ENCODE peak calls at places on chromosomes 5 and 9, in four cellular contexts. E is NCI-H187 treated with DMSO at 0.1 percent for 48 hours; T is T follicular helper cell; O is stimulated activated CD4-positive, alpha-beta T cell treated with anti-CD3 and anti-CD28 coated beads, TNF-alpha, amount 100 ng/mL, for 1 hour. R is an unnamed sample.

GRCh38 chr9:114033397-114034103 is 44.5 kb downstream of the AMBP start:
- DNase-seq in E (no peak), T (no peak), O (no peak), R (peak)

GRCh38 chr5:144742376-144742775 is 571.7 kb downstream of the KCTD16 start:
- DNase-seq in E (peak), T (no peak), O (no peak), R (no peak)

GRCh38 chr9:79768199-79768598 is 196.4 kb downstream of the TLE4 start:
- DNase-seq in E (no peak), T (no peak), O (no peak), R (no peak)

GRCh38 chr9:35748239-35748857 is 680 bp downstream of the GBA2 start:
- DNase-seq in E (no peak), T (no peak), O (no peak), R (no peak)

GRCh38 chr5:669111-669841 is 23.9 kb downstream of the TPPP start:
- DNase-seq in E (no peak), T (no peak), O (no peak), R (no peak)

GRCh38 chr5:143110591-143110990 is 292.9 kb downstream of the NR3C1 start:
- DNase-seq in E (no peak), T (no peak), O (no peak), R (no peak)

GRCh38 chr5:2156358-2157059 is 273.8 kb upstream of the IRX4 start:
- DNase-seq in E (peak), T (no peak), O (no peak), R (no peak)

GRCh38 chr9:36148652-36149051 is 12.1 kb downstream of the GLIPR2 start:
- DNase-seq in E (no peak), T (peak), O (peak), R (no peak)

GRCh38 chr9:107870927-107871720 is 381.6 kb upstream of the KLF4 start:
- DNase-seq in E (no peak), T (no peak), O (no peak), R (no peak)

GRCh38 chr5:63170496-63170895 is 591.9 kb downstream of the LRRC70 start:
- DNase-seq in E (no peak), T (no peak), O (no peak), R (no peak)

GRCh38 chr9:81213456-81213855 is 475.9 kb downstream of the TLE1 start:
- DNase-seq in E (no peak), T (no peak), O (no peak), R (no peak)

GRCh38 chr5:93497101-93497500 is 83.9 kb downstream of the NR2F1-AS1 start:
- DNase-seq in E (no peak), T (no peak), O (no peak), R (no peak)

GRCh38 chr5:138352722-138353549 is 451 bp downstream of the KDM3B start:
- DNase-seq in E (no peak), T (peak), O (peak), R (no peak)

GRCh38 chr5:176144508-176144907 is 93.7 kb upstream of the SIMC1 start:
- DNase-seq in E (peak), T (no peak), O (no peak), R (no peak)

GRCh38 chr9:99980578-99980977 is 74.1 kb downstream of the STX17 start:
- DNase-seq in E (no peak), T (no peak), O (no peak), R (no peak)

R was measured in COR-L47.